ENCODE peak calls at places on chromosomes 12 and 14, in seven cellular contexts. R, I, Y, S, Z, Q and A are unnamed samples.

GRCh38 chr14:70726651-70727375 is 82.5 kb downstream of the MAP3K9 start:
- DNase-seq in R (no peak), I (no peak), Y (no peak), S (no peak), Z (no peak), Q (no peak), A (no peak)

GRCh38 chr12:30970559-30971202 is 44.1 kb downstream of the TSPAN11 start:
- DNase-seq in R (no peak), I (peak; percentile 18), Y (no peak), S (no peak), Z (no peak), Q (no peak), A (peak; percentile 13)

GRCh38 chr12:45570501-45570900 is 159.0 kb upstream of the ARID2 start:
- DNase-seq in R (no peak), I (no peak), Y (no peak), S (no peak), Z (no peak), Q (no peak), A (no peak)

GRCh38 chr14:66288511-66288910 is 197.7 kb upstream of the CCDC196 start:
- DNase-seq in R (no peak), I (no peak), Y (no peak), S (peak; percentile 39), Z (no peak), Q (no peak), A (no peak)

GRCh38 chr14:71248204-71248603 is 340.9 kb downstream of the PCNX1 start:
- DNase-seq in R (no peak), I (no peak), Y (no peak), S (no peak), Z (no peak), Q (no peak), A (no peak)

GRCh38 chr12:53185582-53186153 is 4.9 kb upstream of the CSAD start:
- DNase-seq in R (no peak), I (no peak), Y (no peak), S (no peak), Z (no peak), Q (no peak), A (no peak)

GRCh38 chr12:101759396-101760047 is 20.3 kb upstream of the SYCP3 start:
- DNase-seq in R (no peak), I (no peak), Y (no peak), S (peak; percentile 19), Z (peak; percentile 16), Q (no peak), A (peak; percentile 61)

GRCh38 chr12:120847392-120848157 is 56.6 kb downstream of the SPPL3 start:
- DNase-seq in R (no peak), I (no peak), Y (no peak), S (no peak), Z (no peak), Q (no peak), A (peak; percentile 32)

GRCh38 chr14:30874120-30874998 is at the start of gene COCH:
- DNase-seq in R (no peak), I (no peak), Y (peak; percentile 8), S (no peak), Z (no peak), Q (peak; percentile 18), A (no peak)

GRCh38 chr12:25585021-25585523 is 32.0 kb upstream of the LMNTD1 start:
- DNase-seq in R (peak; percentile 9), I (peak; percentile 70), Y (no peak), S (peak; percentile 89), Z (no peak), Q (peak; percentile 45), A (peak; percentile 95)

GRCh38 chr14:63204407-63205280 is at the start of gene RHOJ:
- DNase-seq in R (no peak), I (peak; percentile 43), Y (no peak), S (peak; percentile 36), Z (peak; percentile 19), Q (peak; percentile 33), A (no peak)

GRCh38 chr14:52268191-52269061 is 928 bp downstream of the PTGDR start:
- DNase-seq in R (no peak), I (no peak), Y (peak; percentile 21), S (peak; percentile 42), Z (no peak), Q (no peak), A (no peak)

GRCh38 chr14:63745858-63746425 is 18.1 kb upstream of the SGPP1 start:
- DNase-seq in R (no peak), I (no peak), Y (no peak), S (no peak), Z (no peak), Q (no peak), A (no peak)

GRCh38 chr14:67529947-67530935 is 2.8 kb upstream of the PLEKHH1 start:
- DNase-seq in R (no peak), I (no peak), Y (no peak), S (no peak), Z (no peak), Q (no peak), A (no peak)

GRCh38 chr12:114668151-114668891 is 15.7 kb downstream of the TBX3 start:
- DNase-seq in R (no peak), I (peak; percentile 89), Y (no peak), S (peak; percentile 91), Z (peak; percentile 65), Q (peak; percentile 83), A (peak; percentile 92)
- TF ChIP-seq CTCF in R (peak; percentile 75), I (peak; percentile 71), Y (no peak), S (peak; percentile 35), Z (peak; percentile 72), Q (peak; percentile 49), A (peak; percentile 64)

GRCh38 chr12:130222519-130223255 is 60.4 kb downstream of the FZD10 start:
- DNase-seq in R (no peak), I (no peak), Y (no peak), S (no peak), Z (no peak), Q (no peak), A (no peak)
- TF ChIP-seq CTCF in R (no peak), I (no peak), Y (no peak), S (no peak), Z (no peak), Q (no peak), A (no peak)

GRCh38 chr12:29073631-29074239 is 75.3 kb upstream of the FAR2 start:
- DNase-seq in R (no peak), I (peak; percentile 19), Y (no peak), S (peak; percentile 39), Z (peak; percentile 55), Q (no peak), A (peak; percentile 49)
- TF ChIP-seq CTCF in R (peak; percentile 50), I (peak; percentile 60), Y (peak; percentile 84), S (peak; percentile 77), Z (peak; percentile 68), Q (no peak), A (peak; percentile 62)

DNA sequence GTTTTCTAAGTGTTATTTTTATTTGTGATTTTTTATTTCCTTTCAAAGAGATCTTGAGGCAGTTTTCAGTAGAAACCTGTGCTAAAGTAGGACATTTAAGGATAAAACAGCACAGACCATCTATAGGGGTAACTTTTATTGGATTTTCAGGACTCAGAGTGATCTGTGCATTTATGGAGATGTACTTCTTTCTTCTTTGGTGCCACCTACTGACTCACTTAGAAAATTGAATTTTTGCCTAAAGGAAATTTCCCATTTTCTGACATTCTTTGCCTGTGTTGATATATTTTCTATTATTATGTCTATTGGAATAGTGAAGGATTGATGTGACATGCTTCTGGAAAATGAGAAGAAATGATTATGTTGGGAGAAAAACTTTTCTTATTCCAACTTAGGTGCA is 113.0 kb downstream of the UNC79 start:
- DNase-seq in R (no peak), I (no peak), Y (no peak), S (peak; percentile 5), Z (no peak), Q (no peak), A (peak; percentile 35)
- TF ChIP-seq CTCF in R (no peak), I (no peak), Y (no peak), S (peak; percentile 51), Z (peak; percentile 40), Q (no peak), A (peak; percentile 43)

DNA sequence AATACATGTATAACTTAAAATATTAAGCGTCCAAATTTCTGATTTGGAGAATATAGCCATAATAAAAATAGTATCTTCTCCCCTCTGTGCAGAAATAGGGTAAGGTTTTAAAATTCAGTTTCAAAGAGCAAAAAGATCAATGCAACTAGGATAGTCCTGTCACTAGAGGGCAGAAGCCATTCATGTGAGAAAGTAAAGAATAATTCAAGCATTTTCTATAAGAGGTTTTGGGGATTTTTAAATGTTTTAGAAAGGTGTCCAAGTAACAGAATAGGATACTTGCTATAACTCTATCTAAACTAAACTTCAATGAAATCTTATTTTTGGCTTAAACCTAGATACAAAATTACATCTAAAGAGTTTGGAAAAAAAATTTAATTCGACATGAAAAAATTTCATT is 50.3 kb downstream of the ADAMTS20 start:
- DNase-seq in R (peak; percentile 1), I (no peak), Y (no peak), S (peak; percentile 11), Z (peak; percentile 16), Q (no peak), A (peak; percentile 45)
- TF ChIP-seq CTCF in R (peak; percentile 21), I (no peak), Y (no peak), S (peak; percentile 34), Z (peak; percentile 54), Q (no peak), A (peak; percentile 53)

DNA sequence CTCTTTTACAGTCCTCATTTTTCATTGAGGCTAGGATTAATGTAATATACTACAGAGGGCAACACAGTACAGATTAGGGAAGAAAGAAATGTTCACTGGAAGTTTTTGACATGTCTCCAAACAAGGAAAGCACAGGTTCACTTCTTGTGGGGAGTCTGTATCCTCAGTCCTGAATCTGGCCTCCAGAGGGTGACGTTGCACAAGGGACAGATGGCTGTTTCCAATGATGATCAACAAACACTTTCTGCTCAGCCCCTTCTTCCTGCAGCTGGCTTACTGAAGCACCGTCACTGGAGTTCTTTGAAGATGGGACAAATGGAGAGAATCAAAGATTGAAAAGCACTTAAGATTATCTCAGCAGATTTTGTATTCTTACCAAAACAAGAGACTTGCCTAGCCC is 123.3 kb upstream of the OR4E1 start:
- DNase-seq in R (no peak), I (no peak), Y (peak; percentile 6), S (peak; percentile 8), Z (peak; percentile 7), Q (no peak), A (no peak)
- TF ChIP-seq CTCF in R (no peak), I (no peak), Y (no peak), S (peak; percentile 38), Z (peak; percentile 13), Q (no peak), A (no peak)